ENCODE peak calls at places on chromosomes 11 and 22, in six cellular contexts. One of them, this sample, is unnamed.
A peak's percentile ranks its signal among the peaks of the same experiment; 100 is the strongest.

GRCh38 chr22:19103881-19104821 is 18.1 kb downstream of the DGCR2 start:
- DNase-seq in fibroblast of mammary gland: no peak
- DNase-seq in esophagus squamous epithelium: no peak
- DNase-seq in fibroblast of pulmonary artery: no peak
- DNase-seq in endothelial cell: no peak
- DNase-seq in Caco-2: no peak
- DNase-seq in this sample: no peak

GRCh38 chr22:32653823-32654222 is 147.7 kb upstream of the TIMP3 start:
- DNase-seq in esophagus squamous epithelium: no peak
- DNase-seq in Caco-2: no peak
- DNase-seq in endothelial cell: no peak
- DNase-seq in fibroblast of mammary gland: no peak
- DNase-seq in fibroblast of pulmonary artery: no peak
- DNase-seq in this sample: no peak

GRCh38 chr22:33337524-33337923 is 279.3 kb upstream of the SYN3 start:
- DNase-seq in fibroblast of pulmonary artery: no peak
- DNase-seq in endothelial cell: no peak
- DNase-seq in fibroblast of mammary gland: no peak
- DNase-seq in Caco-2: no peak
- DNase-seq in esophagus squamous epithelium: no peak
- DNase-seq in this sample: peak; percentile 81

GRCh38 chr11:86275493-86276370 is 26.3 kb upstream of the HIKESHI start:
- DNase-seq in fibroblast of pulmonary artery: no peak
- DNase-seq in Caco-2: no peak
- DNase-seq in esophagus squamous epithelium: no peak
- DNase-seq in endothelial cell: no peak
- DNase-seq in fibroblast of mammary gland: no peak
- DNase-seq in this sample: no peak

GRCh38 chr11:12090061-12090572 is 20.3 kb upstream of the MICAL2 start:
- DNase-seq in Caco-2: no peak
- DNase-seq in fibroblast of pulmonary artery: peak; percentile 48
- DNase-seq in fibroblast of mammary gland: peak; percentile 78
- DNase-seq in endothelial cell: no peak
- DNase-seq in esophagus squamous epithelium: no peak
- DNase-seq in this sample: peak; percentile 60

GRCh38 chr11:131749100-131749499 is 378.7 kb downstream of the NTM start:
- DNase-seq in endothelial cell: no peak
- DNase-seq in esophagus squamous epithelium: no peak
- DNase-seq in fibroblast of mammary gland: peak; percentile 97
- DNase-seq in fibroblast of pulmonary artery: peak; percentile 96
- DNase-seq in Caco-2: no peak
- DNase-seq in this sample: no peak

GRCh38 chr11:46554205-46555162 is 39.3 kb downstream of the AMBRA1 start:
- DNase-seq in esophagus squamous epithelium: no peak
- DNase-seq in endothelial cell: no peak
- DNase-seq in fibroblast of pulmonary artery: peak; percentile 86
- DNase-seq in fibroblast of mammary gland: peak; percentile 89
- DNase-seq in Caco-2: peak; percentile 86
- DNase-seq in this sample: peak; percentile 49

GRCh38 chr22:19178065-19178658 is 374 bp downstream of the SLC25A1 start:
- DNase-seq in Caco-2: peak; percentile 73
- DNase-seq in fibroblast of mammary gland: peak; percentile 11
- DNase-seq in esophagus squamous epithelium: no peak
- DNase-seq in endothelial cell: peak; percentile 48
- DNase-seq in fibroblast of pulmonary artery: no peak
- DNase-seq in this sample: peak; percentile 64

GRCh38 chr11:100576044-100577021 is 110.8 kb upstream of the ARHGAP42 start:
- DNase-seq in endothelial cell: peak; percentile 30
- DNase-seq in esophagus squamous epithelium: no peak
- DNase-seq in fibroblast of mammary gland: peak; percentile 75
- DNase-seq in Caco-2: peak; percentile 64
- DNase-seq in fibroblast of pulmonary artery: peak; percentile 77
- DNase-seq in this sample: peak; percentile 19

GRCh38 chr11:16293204-16293681 is 63.1 kb downstream of the SOX6 start:
- DNase-seq in endothelial cell: no peak
- DNase-seq in Caco-2: no peak
- DNase-seq in fibroblast of pulmonary artery: peak; percentile 27
- DNase-seq in esophagus squamous epithelium: no peak
- DNase-seq in fibroblast of mammary gland: no peak
- DNase-seq in this sample: no peak

GRCh38 chr11:35887737-35888136 is 56.1 kb upstream of the LDLRAD3 start:
- DNase-seq in fibroblast of mammary gland: no peak
- DNase-seq in Caco-2: no peak
- DNase-seq in fibroblast of pulmonary artery: no peak
- DNase-seq in endothelial cell: no peak
- DNase-seq in esophagus squamous epithelium: no peak
- DNase-seq in this sample: no peak

GRCh38 chr11:104973616-104974015 is 5.2 kb upstream of the CASP4 start:
- DNase-seq in esophagus squamous epithelium: no peak
- DNase-seq in fibroblast of mammary gland: no peak
- DNase-seq in fibroblast of pulmonary artery: no peak
- DNase-seq in Caco-2: no peak
- DNase-seq in endothelial cell: no peak
- DNase-seq in this sample: no peak

GRCh38 chr11:33376331-33377099 is 119.3 kb downstream of the HIPK3 start:
- DNase-seq in endothelial cell: peak; percentile 31
- DNase-seq in fibroblast of pulmonary artery: peak; percentile 14
- DNase-seq in fibroblast of mammary gland: no peak
- DNase-seq in esophagus squamous epithelium: no peak
- DNase-seq in Caco-2: peak; percentile 22
- DNase-seq in this sample: peak; percentile 59

GRCh38 chr22:46054091-46054877 is 77.3 kb upstream of the WNT7B start:
- DNase-seq in endothelial cell: no peak
- DNase-seq in esophagus squamous epithelium: no peak
- DNase-seq in fibroblast of pulmonary artery: peak; percentile 77
- DNase-seq in Caco-2: no peak
- DNase-seq in fibroblast of mammary gland: peak; percentile 83
- DNase-seq in this sample: peak; percentile 47

GRCh38 chr11:134951305-134951700 is 539.3 kb upstream of the B3GAT1 start:
- DNase-seq in fibroblast of mammary gland: peak; percentile 71
- DNase-seq in esophagus squamous epithelium: no peak
- DNase-seq in Caco-2: no peak
- DNase-seq in fibroblast of pulmonary artery: peak; percentile 68
- DNase-seq in endothelial cell: no peak
- DNase-seq in this sample: no peak

GRCh38 chr22:19756288-19757128 is 4.1 kb upstream of the TBX1 start:
- DNase-seq in esophagus squamous epithelium: no peak
- DNase-seq in endothelial cell: no peak
- DNase-seq in Caco-2: peak; percentile 83
- DNase-seq in fibroblast of pulmonary artery: no peak
- DNase-seq in fibroblast of mammary gland: no peak
- DNase-seq in this sample: peak; percentile 82

GRCh38 chr11:113681711-113682410 is 24.2 kb downstream of the TMPRSS5 start:
- DNase-seq in fibroblast of pulmonary artery: peak; percentile 27
- DNase-seq in endothelial cell: no peak
- DNase-seq in fibroblast of mammary gland: no peak
- DNase-seq in esophagus squamous epithelium: no peak
- DNase-seq in Caco-2: no peak
- DNase-seq in this sample: no peak

GRCh38 chr22:25806579-25806978 is 64.6 kb downstream of the MYO18B start:
- DNase-seq in fibroblast of mammary gland: no peak
- DNase-seq in fibroblast of pulmonary artery: no peak
- DNase-seq in Caco-2: no peak
- DNase-seq in endothelial cell: no peak
- DNase-seq in esophagus squamous epithelium: no peak
- DNase-seq in this sample: no peak

GRCh38 chr11:119673389-119674336 is 55.3 kb downstream of the NECTIN1 start:
- DNase-seq in esophagus squamous epithelium: no peak
- DNase-seq in Caco-2: peak; percentile 38
- DNase-seq in fibroblast of mammary gland: no peak
- DNase-seq in endothelial cell: no peak
- DNase-seq in fibroblast of pulmonary artery: no peak
- DNase-seq in this sample: no peak

GRCh38 chr11:199782-200181 is 6.9 kb downstream of the SCGB1C1 start:
- DNase-seq in esophagus squamous epithelium: no peak
- DNase-seq in fibroblast of pulmonary artery: no peak
- DNase-seq in Caco-2: peak; percentile 4
- DNase-seq in fibroblast of mammary gland: no peak
- DNase-seq in endothelial cell: no peak
- DNase-seq in this sample: no peak

GRCh38 chr11:45885274-45885920 is at the start of gene MAPK8IP1:
- DNase-seq in esophagus squamous epithelium: no peak
- DNase-seq in fibroblast of pulmonary artery: peak; percentile 36
- DNase-seq in Caco-2: peak; percentile 79
- DNase-seq in endothelial cell: peak; percentile 66
- DNase-seq in fibroblast of mammary gland: peak; percentile 19
- DNase-seq in this sample: peak; percentile 58

GRCh38 chr11:10599388-10600175 is 31.1 kb upstream of the LYVE1 start:
- DNase-seq in Caco-2: no peak
- DNase-seq in fibroblast of mammary gland: no peak
- DNase-seq in fibroblast of pulmonary artery: peak; percentile 58
- DNase-seq in esophagus squamous epithelium: no peak
- DNase-seq in endothelial cell: no peak
- DNase-seq in this sample: no peak

GRCh38 chr22:44701187-44701586 is 817 bp upstream of the PRR5 start:
- DNase-seq in fibroblast of mammary gland: no peak
- DNase-seq in Caco-2: no peak
- DNase-seq in fibroblast of pulmonary artery: no peak
- DNase-seq in endothelial cell: no peak
- DNase-seq in esophagus squamous epithelium: no peak
- DNase-seq in this sample: no peak

GRCh38 chr22:45006873-45007246 is 2.9 kb downstream of the PHF21B start:
- DNase-seq in fibroblast of mammary gland: no peak
- DNase-seq in endothelial cell: no peak
- DNase-seq in fibroblast of pulmonary artery: no peak
- DNase-seq in esophagus squamous epithelium: no peak
- DNase-seq in Caco-2: peak; percentile 32
- DNase-seq in this sample: no peak

GRCh38 chr11:80925291-80925690 is 1484.5 kb upstream of the TENM4 start:
- DNase-seq in fibroblast of mammary gland: no peak
- DNase-seq in endothelial cell: no peak
- DNase-seq in fibroblast of pulmonary artery: peak; percentile 10
- DNase-seq in esophagus squamous epithelium: no peak
- DNase-seq in Caco-2: no peak
- DNase-seq in this sample: no peak

GRCh38 chr11:128632151-128632791 is 44.9 kb upstream of the ETS1 start:
- DNase-seq in esophagus squamous epithelium: no peak
- DNase-seq in fibroblast of pulmonary artery: peak; percentile 81
- DNase-seq in endothelial cell: peak; percentile 61
- DNase-seq in Caco-2: peak; percentile 52
- DNase-seq in fibroblast of mammary gland: peak; percentile 68
- DNase-seq in this sample: peak; percentile 39

GRCh38 chr11:11505190-11505589 is 116.6 kb downstream of the GALNT18 start:
- DNase-seq in endothelial cell: no peak
- DNase-seq in esophagus squamous epithelium: no peak
- DNase-seq in fibroblast of mammary gland: no peak
- DNase-seq in fibroblast of pulmonary artery: no peak
- DNase-seq in Caco-2: no peak
- DNase-seq in this sample: no peak

GRCh38 chr11:3056296-3057068 is 741 bp downstream of the CARS1 start:
- DNase-seq in esophagus squamous epithelium: no peak
- DNase-seq in fibroblast of pulmonary artery: no peak
- DNase-seq in Caco-2: peak; percentile 19
- DNase-seq in endothelial cell: no peak
- DNase-seq in fibroblast of mammary gland: no peak
- DNase-seq in this sample: peak; percentile 17
- TF ChIP-seq CTCF in esophagus squamous epithelium: no peak
- TF ChIP-seq CTCF in fibroblast of pulmonary artery: no peak
- TF ChIP-seq CTCF in Caco-2: no peak
- TF ChIP-seq CTCF in endothelial cell: no peak
- TF ChIP-seq CTCF in fibroblast of mammary gland: no peak
- TF ChIP-seq CTCF in this sample: no peak

DNA sequence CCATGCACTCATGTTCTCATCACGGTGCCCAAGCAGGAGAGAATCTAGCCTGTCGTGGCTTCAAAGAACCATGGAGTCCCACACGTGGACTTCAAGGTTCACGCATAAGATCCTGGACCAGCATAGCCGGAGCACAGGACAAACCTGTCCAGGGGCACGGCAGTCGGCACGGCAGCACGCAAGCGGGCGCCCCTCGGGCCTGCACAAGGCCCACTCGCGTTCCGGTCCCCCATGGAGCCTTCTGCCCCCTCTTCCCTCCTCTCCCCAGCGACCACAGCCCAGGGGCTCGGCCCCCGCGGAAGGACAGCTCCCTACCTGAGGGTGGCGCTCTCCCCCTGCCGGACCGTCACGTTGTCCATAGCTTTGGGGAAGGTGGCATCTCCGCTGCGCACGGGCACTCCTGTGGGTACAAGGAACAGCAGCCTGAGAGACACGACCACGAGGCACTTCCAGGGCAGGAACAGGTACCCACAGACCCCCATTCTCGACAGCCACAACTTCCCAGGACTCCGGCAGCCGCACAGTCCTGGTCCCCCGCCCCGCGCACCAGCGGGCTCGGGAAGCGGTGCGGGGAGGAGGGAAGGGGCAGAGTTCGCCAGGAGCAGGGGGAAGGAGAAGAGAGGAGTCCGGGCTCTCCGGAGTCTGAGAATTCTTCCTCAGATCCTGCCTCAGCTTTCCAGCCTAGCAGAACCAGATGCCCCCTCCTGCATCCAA is 589.5 kb downstream of the OPCML start:
- DNase-seq in fibroblast of pulmonary artery: no peak
- DNase-seq in Caco-2: no peak
- DNase-seq in esophagus squamous epithelium: no peak
- DNase-seq in endothelial cell: peak; percentile 68
- DNase-seq in fibroblast of mammary gland: no peak
- DNase-seq in this sample: no peak
- TF ChIP-seq CTCF in fibroblast of pulmonary artery: no peak
- TF ChIP-seq CTCF in Caco-2: no peak
- TF ChIP-seq CTCF in esophagus squamous epithelium: no peak
- TF ChIP-seq CTCF in endothelial cell: peak; percentile 64
- TF ChIP-seq CTCF in fibroblast of mammary gland: no peak
- TF ChIP-seq CTCF in this sample: no peak

DNA sequence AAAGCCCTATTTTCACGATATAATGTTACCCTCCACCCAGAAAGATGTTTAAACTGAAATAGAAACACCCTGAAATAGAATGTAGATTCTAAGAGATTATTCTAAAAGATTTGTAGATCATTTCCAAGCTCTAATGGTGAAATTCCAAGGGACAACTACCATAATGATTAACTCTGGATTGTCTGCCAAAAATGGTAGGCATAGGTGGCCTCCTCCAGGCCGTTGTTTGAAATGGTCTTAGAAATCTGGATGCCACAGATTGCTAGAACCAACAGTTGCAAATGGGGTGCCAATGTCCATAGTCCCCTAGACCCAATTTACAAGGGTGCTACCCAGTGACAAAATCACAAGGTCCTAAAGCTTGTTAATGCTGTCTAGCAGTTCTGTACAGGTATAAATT is 6.7 kb upstream of the SLC6A5 start:
- DNase-seq in fibroblast of mammary gland: no peak
- DNase-seq in esophagus squamous epithelium: no peak
- DNase-seq in fibroblast of pulmonary artery: no peak
- DNase-seq in Caco-2: no peak
- DNase-seq in endothelial cell: no peak
- DNase-seq in this sample: no peak
- TF ChIP-seq CTCF in fibroblast of mammary gland: no peak
- TF ChIP-seq CTCF in esophagus squamous epithelium: no peak
- TF ChIP-seq CTCF in fibroblast of pulmonary artery: no peak
- TF ChIP-seq CTCF in Caco-2: no peak
- TF ChIP-seq CTCF in endothelial cell: no peak
- TF ChIP-seq CTCF in this sample: no peak

GRCh38 chr11:65315866-65316233 is 1.2 kb downstream of the CDC42EP2 start:
- DNase-seq in Caco-2: no peak
- DNase-seq in endothelial cell: no peak
- DNase-seq in fibroblast of mammary gland: no peak
- DNase-seq in esophagus squamous epithelium: no peak
- DNase-seq in fibroblast of pulmonary artery: no peak
- DNase-seq in this sample: no peak
- TF ChIP-seq CTCF in Caco-2: peak; percentile 37
- TF ChIP-seq CTCF in endothelial cell: peak; percentile 47
- TF ChIP-seq CTCF in fibroblast of mammary gland: no peak
- TF ChIP-seq CTCF in esophagus squamous epithelium: no peak
- TF ChIP-seq CTCF in fibroblast of pulmonary artery: no peak
- TF ChIP-seq CTCF in this sample: peak; percentile 67

GRCh38 chr11:116078101-116078561 is 573.9 kb upstream of the CADM1 start:
- DNase-seq in esophagus squamous epithelium: no peak
- DNase-seq in Caco-2: no peak
- DNase-seq in fibroblast of pulmonary artery: no peak
- DNase-seq in fibroblast of mammary gland: no peak
- DNase-seq in endothelial cell: peak; percentile 38
- DNase-seq in this sample: no peak
- TF ChIP-seq CTCF in esophagus squamous epithelium: no peak
- TF ChIP-seq CTCF in Caco-2: peak; percentile 42
- TF ChIP-seq CTCF in fibroblast of pulmonary artery: no peak
- TF ChIP-seq CTCF in fibroblast of mammary gland: no peak
- TF ChIP-seq CTCF in endothelial cell: peak; percentile 25
- TF ChIP-seq CTCF in this sample: no peak

This sample was measured in Calu3.